ENCODE peak calls at places on chromosomes 16 and 17, in seven cellular contexts. One of them, this sample, is unnamed.

GRCh38 chr16:81821422-81822128 is 42.5 kb downstream of the PLCG2 start:
- DNase-seq in T-helper 1 cell: no peak
- DNase-seq in BJ: no peak
- DNase-seq in MM.1S: peak
- DNase-seq in fibroblast of villous mesenchyme: no peak
- DNase-seq in right cardiac atrium: no peak
- DNase-seq in stimulated activated naive B cell treated with anti-CD40 and anti-IgM and Interleukin-4, amounts not matched to agents 10 μg/mL and 1 μg/mL and 100 μg/mL, for 72 hours: peak
- DNase-seq in this sample: no peak

GRCh38 chr17:81068411-81068810 is 33.5 kb downstream of the BAIAP2 start:
- DNase-seq in T-helper 1 cell: no peak
- DNase-seq in BJ: no peak
- DNase-seq in MM.1S: no peak
- DNase-seq in fibroblast of villous mesenchyme: no peak
- DNase-seq in right cardiac atrium: no peak
- DNase-seq in stimulated activated naive B cell treated with anti-CD40 and anti-IgM and Interleukin-4, amounts not matched to agents 10 μg/mL and 1 μg/mL and 100 μg/mL, for 72 hours: no peak
- DNase-seq in this sample: no peak

GRCh38 chr17:143785-144281 is 6.5 kb downstream of the SCGB1C2 start:
- DNase-seq in T-helper 1 cell: peak
- DNase-seq in BJ: no peak
- DNase-seq in MM.1S: peak
- DNase-seq in fibroblast of villous mesenchyme: peak
- DNase-seq in right cardiac atrium: peak
- DNase-seq in stimulated activated naive B cell treated with anti-CD40 and anti-IgM and Interleukin-4, amounts not matched to agents 10 μg/mL and 1 μg/mL and 100 μg/mL, for 72 hours: peak
- DNase-seq in this sample: peak

GRCh38 chr16:53091508-53092211 is 36.9 kb downstream of the CHD9 start:
- DNase-seq in T-helper 1 cell: no peak
- DNase-seq in BJ: peak
- DNase-seq in MM.1S: no peak
- DNase-seq in fibroblast of villous mesenchyme: peak
- DNase-seq in right cardiac atrium: peak
- DNase-seq in stimulated activated naive B cell treated with anti-CD40 and anti-IgM and Interleukin-4, amounts not matched to agents 10 μg/mL and 1 μg/mL and 100 μg/mL, for 72 hours: peak
- DNase-seq in this sample: peak

GRCh38 chr16:64276646-64277045 is 845.2 kb downstream of the CDH11 start:
- DNase-seq in T-helper 1 cell: no peak
- DNase-seq in BJ: no peak
- DNase-seq in MM.1S: no peak
- DNase-seq in fibroblast of villous mesenchyme: no peak
- DNase-seq in right cardiac atrium: no peak
- DNase-seq in stimulated activated naive B cell treated with anti-CD40 and anti-IgM and Interleukin-4, amounts not matched to agents 10 μg/mL and 1 μg/mL and 100 μg/mL, for 72 hours: no peak
- DNase-seq in this sample: no peak

GRCh38 chr16:48459167-48459566 is 74.0 kb upstream of the SIAH1 start:
- DNase-seq in T-helper 1 cell: no peak
- DNase-seq in BJ: no peak
- DNase-seq in MM.1S: no peak
- DNase-seq in fibroblast of villous mesenchyme: no peak
- DNase-seq in right cardiac atrium: no peak
- DNase-seq in stimulated activated naive B cell treated with anti-CD40 and anti-IgM and Interleukin-4, amounts not matched to agents 10 μg/mL and 1 μg/mL and 100 μg/mL, for 72 hours: no peak
- DNase-seq in this sample: no peak

GRCh38 chr16:11402051-11402744 is 56.9 kb downstream of the RMI2 start:
- DNase-seq in T-helper 1 cell: no peak
- DNase-seq in BJ: no peak
- DNase-seq in MM.1S: no peak
- DNase-seq in fibroblast of villous mesenchyme: peak
- DNase-seq in right cardiac atrium: no peak
- DNase-seq in stimulated activated naive B cell treated with anti-CD40 and anti-IgM and Interleukin-4, amounts not matched to agents 10 μg/mL and 1 μg/mL and 100 μg/mL, for 72 hours: no peak
- DNase-seq in this sample: no peak

GRCh38 chr16:1691276-1691675 is 13.2 kb downstream of the JPT2 start:
- DNase-seq in T-helper 1 cell: no peak
- DNase-seq in BJ: no peak
- DNase-seq in MM.1S: no peak
- DNase-seq in fibroblast of villous mesenchyme: peak
- DNase-seq in right cardiac atrium: no peak
- DNase-seq in stimulated activated naive B cell treated with anti-CD40 and anti-IgM and Interleukin-4, amounts not matched to agents 10 μg/mL and 1 μg/mL and 100 μg/mL, for 72 hours: no peak
- DNase-seq in this sample: peak

GRCh38 chr16:83533193-83533592 is 274.6 kb upstream of the HSBP1 start:
- DNase-seq in T-helper 1 cell: no peak
- DNase-seq in BJ: no peak
- DNase-seq in MM.1S: no peak
- DNase-seq in fibroblast of villous mesenchyme: no peak
- DNase-seq in right cardiac atrium: no peak
- DNase-seq in stimulated activated naive B cell treated with anti-CD40 and anti-IgM and Interleukin-4, amounts not matched to agents 10 μg/mL and 1 μg/mL and 100 μg/mL, for 72 hours: no peak
- DNase-seq in this sample: no peak

GRCh38 chr17:19513897-19514488 is 19.7 kb upstream of the SLC47A1 start:
- DNase-seq in T-helper 1 cell: peak
- DNase-seq in BJ: no peak
- DNase-seq in MM.1S: peak
- DNase-seq in fibroblast of villous mesenchyme: peak
- DNase-seq in right cardiac atrium: peak
- DNase-seq in stimulated activated naive B cell treated with anti-CD40 and anti-IgM and Interleukin-4, amounts not matched to agents 10 μg/mL and 1 μg/mL and 100 μg/mL, for 72 hours: peak
- DNase-seq in this sample: peak

GRCh38 chr17:35152741-35153140 is 5.1 kb downstream of the UNC45B start:
- DNase-seq in T-helper 1 cell: no peak
- DNase-seq in BJ: no peak
- DNase-seq in MM.1S: no peak
- DNase-seq in fibroblast of villous mesenchyme: no peak
- DNase-seq in right cardiac atrium: no peak
- DNase-seq in stimulated activated naive B cell treated with anti-CD40 and anti-IgM and Interleukin-4, amounts not matched to agents 10 μg/mL and 1 μg/mL and 100 μg/mL, for 72 hours: no peak
- DNase-seq in this sample: no peak

GRCh38 chr16:3681206-3681605 is 26.7 kb downstream of the DNASE1 start:
- DNase-seq in T-helper 1 cell: no peak
- DNase-seq in BJ: no peak
- DNase-seq in MM.1S: no peak
- DNase-seq in fibroblast of villous mesenchyme: no peak
- DNase-seq in right cardiac atrium: no peak
- DNase-seq in stimulated activated naive B cell treated with anti-CD40 and anti-IgM and Interleukin-4, amounts not matched to agents 10 μg/mL and 1 μg/mL and 100 μg/mL, for 72 hours: no peak
- DNase-seq in this sample: no peak

GRCh38 chr16:1323296-1324239 is 9.9 kb upstream of the BAIAP3 start:
- DNase-seq in T-helper 1 cell: no peak
- DNase-seq in BJ: no peak
- DNase-seq in MM.1S: no peak
- DNase-seq in fibroblast of villous mesenchyme: no peak
- DNase-seq in right cardiac atrium: no peak
- DNase-seq in stimulated activated naive B cell treated with anti-CD40 and anti-IgM and Interleukin-4, amounts not matched to agents 10 μg/mL and 1 μg/mL and 100 μg/mL, for 72 hours: no peak
- DNase-seq in this sample: no peak

GRCh38 chr16:65202461-65202860 is 80.6 kb upstream of the CDH11 start:
- DNase-seq in T-helper 1 cell: no peak
- DNase-seq in BJ: peak
- DNase-seq in MM.1S: no peak
- DNase-seq in fibroblast of villous mesenchyme: peak
- DNase-seq in right cardiac atrium: no peak
- DNase-seq in stimulated activated naive B cell treated with anti-CD40 and anti-IgM and Interleukin-4, amounts not matched to agents 10 μg/mL and 1 μg/mL and 100 μg/mL, for 72 hours: no peak
- DNase-seq in this sample: peak

GRCh38 chr16:14097182-14097951 is 26.2 kb downstream of the MRTFB start:
- DNase-seq in T-helper 1 cell: no peak
- DNase-seq in BJ: no peak
- DNase-seq in MM.1S: no peak
- DNase-seq in fibroblast of villous mesenchyme: peak
- DNase-seq in right cardiac atrium: no peak
- DNase-seq in stimulated activated naive B cell treated with anti-CD40 and anti-IgM and Interleukin-4, amounts not matched to agents 10 μg/mL and 1 μg/mL and 100 μg/mL, for 72 hours: no peak
- DNase-seq in this sample: no peak

GRCh38 chr17:40458001-40458791 is 14.9 kb downstream of the IGFBP4 start:
- DNase-seq in T-helper 1 cell: no peak
- DNase-seq in BJ: peak
- DNase-seq in MM.1S: no peak
- DNase-seq in fibroblast of villous mesenchyme: peak
- DNase-seq in right cardiac atrium: peak
- DNase-seq in stimulated activated naive B cell treated with anti-CD40 and anti-IgM and Interleukin-4, amounts not matched to agents 10 μg/mL and 1 μg/mL and 100 μg/mL, for 72 hours: no peak
- DNase-seq in this sample: peak

GRCh38 chr17:80455328-80455710 is 21.1 kb downstream of the NPTX1 start:
- DNase-seq in T-helper 1 cell: no peak
- DNase-seq in BJ: no peak
- DNase-seq in MM.1S: peak
- DNase-seq in fibroblast of villous mesenchyme: peak
- DNase-seq in right cardiac atrium: peak
- DNase-seq in stimulated activated naive B cell treated with anti-CD40 and anti-IgM and Interleukin-4, amounts not matched to agents 10 μg/mL and 1 μg/mL and 100 μg/mL, for 72 hours: peak
- DNase-seq in this sample: peak

GRCh38 chr16:75864243-75864642 is 138.0 kb upstream of the CPHXL start:
- DNase-seq in T-helper 1 cell: no peak
- DNase-seq in BJ: no peak
- DNase-seq in MM.1S: no peak
- DNase-seq in fibroblast of villous mesenchyme: no peak
- DNase-seq in right cardiac atrium: no peak
- DNase-seq in stimulated activated naive B cell treated with anti-CD40 and anti-IgM and Interleukin-4, amounts not matched to agents 10 μg/mL and 1 μg/mL and 100 μg/mL, for 72 hours: no peak
- DNase-seq in this sample: no peak

GRCh38 chr17:56096026-56096807 is 57.1 kb upstream of the ANKFN1 start:
- DNase-seq in T-helper 1 cell: no peak
- DNase-seq in BJ: no peak
- DNase-seq in MM.1S: peak
- DNase-seq in fibroblast of villous mesenchyme: no peak
- DNase-seq in right cardiac atrium: no peak
- DNase-seq in stimulated activated naive B cell treated with anti-CD40 and anti-IgM and Interleukin-4, amounts not matched to agents 10 μg/mL and 1 μg/mL and 100 μg/mL, for 72 hours: no peak
- DNase-seq in this sample: no peak

GRCh38 chr17:157901-158300 is 20.5 kb downstream of the SCGB1C2 start:
- DNase-seq in T-helper 1 cell: no peak
- DNase-seq in BJ: no peak
- DNase-seq in MM.1S: no peak
- DNase-seq in fibroblast of villous mesenchyme: no peak
- DNase-seq in right cardiac atrium: no peak
- DNase-seq in stimulated activated naive B cell treated with anti-CD40 and anti-IgM and Interleukin-4, amounts not matched to agents 10 μg/mL and 1 μg/mL and 100 μg/mL, for 72 hours: no peak
- DNase-seq in this sample: no peak

GRCh38 chr16:15461376-15461775 is 27.0 kb downstream of the BMERB1 start:
- DNase-seq in T-helper 1 cell: no peak
- DNase-seq in BJ: no peak
- DNase-seq in MM.1S: no peak
- DNase-seq in fibroblast of villous mesenchyme: no peak
- DNase-seq in right cardiac atrium: no peak
- DNase-seq in stimulated activated naive B cell treated with anti-CD40 and anti-IgM and Interleukin-4, amounts not matched to agents 10 μg/mL and 1 μg/mL and 100 μg/mL, for 72 hours: no peak
- DNase-seq in this sample: no peak

GRCh38 chr16:19130385-19130784 is 16.6 kb downstream of the ITPRIPL2 start:
- DNase-seq in T-helper 1 cell: no peak
- DNase-seq in BJ: no peak
- DNase-seq in MM.1S: no peak
- DNase-seq in fibroblast of villous mesenchyme: no peak
- DNase-seq in right cardiac atrium: no peak
- DNase-seq in stimulated activated naive B cell treated with anti-CD40 and anti-IgM and Interleukin-4, amounts not matched to agents 10 μg/mL and 1 μg/mL and 100 μg/mL, for 72 hours: no peak
- DNase-seq in this sample: no peak